ENCODE peak calls at places on chromosomes 13 and 19, in ten cellular contexts. G is CD14-positive monocyte, B is adrenal gland, W is heart left ventricle, Q is suprapubic skin, T is neural progenitor cell, O is tibial artery, I is A549, L is psoas muscle, P is right lobe of liver. R is an unnamed sample.

GRCh38 chr19:10805075-10805757 is 30.8 kb downstream of the TMED1 start:
- DNase-seq in L (no peak), G (peak), W (no peak), I (no peak), B (no peak), O (no peak), T (no peak), Q (no peak), P (no peak), R (no peak)

GRCh38 chr13:98439136-98439828 is 137.6 kb downstream of the STK24 start:
- DNase-seq in P (no peak), O (no peak), I (no peak), G (no peak), T (no peak), L (no peak), Q (no peak), B (no peak), W (no peak), R (no peak)

GRCh38 chr13:51047434-51048165 is 63.5 kb downstream of the C13orf42 start:
- DNase-seq in P (no peak), Q (no peak), G (no peak), B (no peak), L (no peak), O (no peak), T (no peak), I (no peak), W (no peak), R (no peak)

GRCh38 chr13:71240906-71241305 is 626.1 kb downstream of the DACH1 start:
- DNase-seq in O (no peak), W (no peak), Q (no peak), B (no peak), P (no peak), I (no peak), L (no peak), G (no peak), T (peak), R (no peak)

GRCh38 chr13:47484564-47484963 is 516.5 kb downstream of the SUCLA2 start:
- DNase-seq in L (no peak), B (no peak), I (no peak), T (no peak), Q (no peak), O (no peak), P (no peak), G (no peak), W (no peak), R (no peak)

GRCh38 chr19:19562665-19563347 is 24.7 kb downstream of the CILP2 start:
- DNase-seq in G (no peak), O (no peak), I (no peak), T (peak), Q (no peak), B (no peak), L (no peak), W (no peak), P (no peak), R (no peak)

GRCh38 chr13:60282708-60283107 is 114.3 kb upstream of the TDRD3 start:
- DNase-seq in L (no peak), Q (no peak), T (no peak), O (no peak), G (no peak), B (no peak), P (no peak), W (no peak), I (no peak), R (no peak)

GRCh38 chr13:26253787-26254582 is at the start of gene CDK8:
- DNase-seq in I (peak), Q (peak), B (peak), T (peak), L (peak), G (peak), O (peak), W (peak), P (peak), R (peak)

GRCh38 chr13:31452525-31452924 is 252.8 kb downstream of the B3GLCT start:
- DNase-seq in O (no peak), W (no peak), L (no peak), Q (no peak), B (no peak), I (no peak), G (no peak), T (no peak), P (no peak), R (no peak)

GRCh38 chr13:44373601-44374347 is at the start of gene SERP2:
- DNase-seq in T (peak), Q (no peak), B (peak), I (no peak), G (no peak), L (peak), P (no peak), W (peak), O (no peak), R (peak)

GRCh38 chr13:29721766-29722165 is 126.3 kb upstream of the SLC7A1 start:
- DNase-seq in W (no peak), L (no peak), G (no peak), Q (no peak), O (no peak), P (no peak), T (no peak), B (no peak), I (no peak), R (no peak)

GRCh38 chr13:110250258-110250891 is 56.6 kb downstream of the COL4A1 start:
- DNase-seq in T (no peak), Q (peak), B (peak), O (peak), L (peak), W (peak), P (no peak), G (no peak), I (no peak), R (no peak)

GRCh38 chr13:97653741-97654140 is 219.8 kb downstream of the RAP2A start:
- DNase-seq in P (no peak), O (no peak), Q (no peak), W (no peak), G (no peak), B (no peak), T (no peak), I (no peak), L (no peak), R (no peak)

GRCh38 chr19:2253106-2254051 is 2.8 kb downstream of the JSRP1 start:
- DNase-seq in I (no peak), T (peak), G (no peak), O (no peak), Q (no peak), P (no peak), B (no peak), W (no peak), L (no peak), R (no peak)

GRCh38 chr19:47186337-47187022 is 44.5 kb downstream of the BBC3 start:
- DNase-seq in G (peak), W (no peak), O (no peak), B (no peak), P (no peak), Q (no peak), L (no peak), I (no peak), T (no peak), R (no peak)

GRCh38 chr13:111627596-111627995 is 307.2 kb downstream of the TEX29 start:
- DNase-seq in P (no peak), I (no peak), L (no peak), B (no peak), T (no peak), O (no peak), W (no peak), G (no peak), Q (no peak), R (no peak)

GRCh38 chr19:38806371-38806770 is 6.4 kb downstream of the LGALS4 start:
- DNase-seq in G (no peak), O (no peak), B (no peak), L (no peak), T (no peak), P (peak), I (no peak), Q (no peak), W (no peak), R (no peak)

GRCh38 chr19:23547816-23548430 is 139.1 kb downstream of the ZNF675 start:
- DNase-seq in P (no peak), W (no peak), L (no peak), O (no peak), B (no peak), T (no peak), G (no peak), Q (no peak), I (no peak), R (no peak)

GRCh38 chr13:45105895-45106294 is 14.4 kb upstream of the GTF2F2 start:
- DNase-seq in T (no peak), G (no peak), P (no peak), L (no peak), W (no peak), O (no peak), B (no peak), I (no peak), Q (no peak), R (no peak)

GRCh38 chr13:27619711-27620376 is 485 bp downstream of the LNX2 start:
- DNase-seq in G (peak), W (peak), B (peak), T (no peak), Q (peak), I (peak), L (peak), O (peak), P (peak), R (peak)

GRCh38 chr19:3699741-3700241 is 477 bp downstream of the PIP5K1C start:
- DNase-seq in W (no peak), B (no peak), Q (no peak), G (no peak), L (no peak), T (no peak), O (no peak), P (no peak), I (no peak), R (no peak)

GRCh38 chr13:48236528-48237353 is 3.7 kb downstream of the ITM2B start:
- DNase-seq in Q (no peak), L (no peak), P (no peak), B (no peak), G (peak), W (no peak), O (no peak), I (no peak), T (no peak), R (no peak)

GRCh38 chr19:843836-844299 is 3.1 kb downstream of the PRTN3 start:
- DNase-seq in I (no peak), B (no peak), G (no peak), T (peak), P (no peak), L (no peak), Q (peak), W (no peak), O (no peak), R (no peak)

GRCh38 chr13:33512880-33513554 is 227.5 kb upstream of the STARD13 start:
- DNase-seq in I (no peak), W (no peak), P (no peak), T (no peak), Q (no peak), B (no peak), O (no peak), L (no peak), G (no peak), R (no peak)

GRCh38 chr13:33520480-33520839 is 234.9 kb upstream of the STARD13 start:
- DNase-seq in O (no peak), I (no peak), B (no peak), T (no peak), W (no peak), Q (no peak), P (no peak), L (no peak), G (no peak), R (no peak)

GRCh38 chr13:33514362-33514761 is 228.8 kb upstream of the STARD13 start:
- DNase-seq in T (peak), L (no peak), I (no peak), B (no peak), O (no peak), P (no peak), G (no peak), W (no peak), Q (no peak), R (no peak)

GRCh38 chr13:33519561-33520479 is 234.3 kb upstream of the STARD13 start:
- DNase-seq in P (no peak), W (no peak), I (no peak), T (no peak), L (no peak), B (no peak), O (no peak), Q (no peak), G (no peak), R (no peak)

GRCh38 chr13:33518442-33518841 is 232.9 kb upstream of the STARD13 start:
- DNase-seq in O (no peak), B (no peak), T (no peak), W (no peak), G (no peak), L (no peak), I (no peak), P (no peak), Q (no peak), R (no peak)
- TF ChIP-seq CTCF in O (no peak), B (no peak), T (no peak), W (no peak), G (no peak), L (no peak), I (no peak), P (no peak), Q (no peak), R (no peak)

GRCh38 chr13:67557642-67558241 is 327.6 kb upstream of the PCDH9 start:
- DNase-seq in W (no peak), T (no peak), B (no peak), Q (no peak), P (no peak), O (no peak), L (no peak), G (no peak), I (no peak), R (no peak)

GRCh38 chr13:67554296-67554695 is 324.2 kb upstream of the PCDH9 start:
- DNase-seq in L (no peak), I (no peak), B (no peak), G (no peak), T (no peak), O (no peak), Q (no peak), W (no peak), P (no peak), R (no peak)

GRCh38 chr13:67554746-67555452 is 324.8 kb upstream of the PCDH9 start:
- DNase-seq in W (no peak), P (no peak), B (no peak), O (no peak), Q (no peak), T (no peak), G (no peak), L (no peak), I (no peak), R (no peak)

DNA sequence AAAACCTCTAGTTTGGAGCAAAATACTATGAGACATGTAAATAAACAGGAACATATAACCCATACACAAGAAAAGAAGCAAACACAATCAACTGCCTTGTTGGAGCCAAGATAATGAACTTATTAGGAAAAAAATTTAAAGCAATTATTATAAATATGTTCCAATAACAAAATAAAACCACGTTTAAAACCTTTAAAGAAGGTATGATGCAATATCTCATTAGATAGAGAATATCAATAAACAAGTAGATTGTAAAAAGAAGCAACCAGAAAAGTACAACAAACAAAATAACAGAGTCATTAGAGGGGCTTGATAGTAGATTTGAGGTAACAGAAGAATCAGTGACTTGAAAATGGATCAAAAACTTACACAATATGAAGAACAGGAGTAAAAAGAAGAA is 327.0 kb upstream of the PCDH9 start:
- DNase-seq in G (no peak), O (no peak), L (no peak), Q (no peak), B (no peak), I (no peak), P (no peak), T (no peak), W (no peak), R (no peak)
- TF ChIP-seq CTCF in G (no peak), O (no peak), L (no peak), Q (no peak), B (no peak), I (no peak), P (no peak), T (no peak), W (no peak), R (no peak)

GRCh38 chr19:12938536-12939291 is at the start of gene CALR:
- DNase-seq in T (peak), W (no peak), I (no peak), O (peak), B (no peak), L (peak), P (no peak), Q (no peak), G (no peak), R (no peak)
- TF ChIP-seq CTCF in T (peak), W (no peak), I (no peak), O (peak), B (peak), L (peak), P (no peak), Q (no peak), G (no peak), R (no peak)

DNA sequence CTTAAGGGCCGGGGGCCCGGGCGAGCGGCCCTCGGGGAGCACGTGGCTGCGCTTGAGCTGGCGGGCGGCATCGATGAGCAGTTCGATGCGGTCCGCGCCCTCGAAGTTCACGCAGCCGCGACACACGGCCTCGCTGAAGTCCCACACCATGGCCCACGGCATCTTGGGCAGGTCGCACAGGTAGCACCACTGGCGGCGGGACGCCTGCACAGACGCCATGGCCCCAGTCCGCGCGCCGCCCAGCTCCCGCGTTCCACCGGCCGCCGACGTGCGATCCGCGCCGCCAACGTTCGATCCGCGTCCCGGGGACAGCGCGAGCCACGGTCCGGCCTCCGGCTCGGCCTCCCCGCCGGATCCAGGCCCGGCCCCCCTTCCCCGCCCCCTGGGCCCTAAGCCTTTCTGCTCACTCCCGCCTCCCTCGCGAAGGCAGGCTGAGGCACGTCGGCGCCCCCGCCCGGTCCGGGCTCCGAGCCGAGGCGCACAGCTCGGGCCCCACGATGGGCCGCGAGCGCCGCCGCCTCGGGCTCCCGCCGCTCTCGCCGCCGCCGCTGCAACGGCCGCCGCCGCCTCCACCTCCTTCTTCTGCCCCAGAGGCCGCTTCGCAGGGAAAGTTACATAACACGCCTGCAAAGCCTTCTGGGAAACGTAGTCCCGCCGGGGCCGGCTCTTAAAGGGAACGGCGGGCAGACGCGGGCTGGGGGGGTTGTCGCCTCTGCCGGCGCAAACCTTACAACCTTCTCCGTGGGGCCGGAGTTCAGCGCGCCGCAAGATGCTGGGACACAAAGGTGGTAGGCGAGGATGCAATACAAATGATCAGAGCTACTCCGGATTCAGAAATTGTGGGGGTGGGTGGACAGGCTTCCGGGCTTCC is at the start of gene IRF2BP1:
- DNase-seq in G (peak), L (peak), T (peak), W (peak), I (peak), Q (peak), B (peak), P (peak), O (peak), R (peak)
- TF ChIP-seq CTCF in G (peak), L (no peak), T (peak), W (no peak), I (no peak), Q (no peak), B (no peak), P (peak), O (peak), R (no peak)

DNA sequence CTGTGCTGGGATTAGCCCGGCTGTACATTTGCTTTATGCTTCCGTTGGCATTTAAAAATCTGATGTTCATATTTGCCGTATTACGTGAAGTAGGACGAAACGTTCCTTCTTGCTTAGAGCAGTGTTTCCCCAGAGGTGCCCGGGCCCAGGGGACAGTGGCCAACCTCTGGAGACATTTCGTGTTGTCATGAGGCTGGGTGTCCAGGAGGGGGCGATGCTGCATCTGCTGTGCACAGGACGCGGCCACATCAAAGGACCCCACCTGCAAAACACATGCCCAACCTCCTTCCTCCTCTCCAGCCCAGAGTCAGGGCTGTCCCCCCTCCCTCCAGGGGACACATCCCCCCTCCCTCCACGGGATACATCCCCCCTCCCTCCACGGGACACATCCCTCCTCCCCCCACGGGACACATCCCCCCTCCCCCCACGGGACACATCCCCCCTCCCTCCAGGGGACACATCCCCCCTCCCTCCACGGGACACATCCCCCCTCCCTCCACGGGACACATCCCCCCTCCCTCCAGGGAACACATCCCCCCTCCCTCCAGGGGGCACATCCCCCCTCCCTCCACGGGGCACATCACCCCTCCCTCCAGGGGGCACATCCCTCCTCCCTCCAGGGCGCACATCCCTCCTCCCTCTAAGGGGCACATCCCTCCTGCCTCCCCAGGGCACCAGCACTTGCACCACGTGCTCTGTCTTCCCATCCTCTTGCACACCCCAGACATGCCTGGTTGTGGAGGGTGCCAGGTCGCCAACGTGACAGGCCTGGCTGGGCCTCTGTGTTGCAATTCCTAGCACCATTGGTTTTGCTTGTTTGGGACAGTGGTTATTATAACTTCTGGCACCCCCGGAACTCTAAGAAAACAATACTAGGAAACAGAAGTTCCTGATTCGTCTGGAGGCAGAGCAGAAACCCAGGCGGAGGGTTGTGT is 46.7 kb downstream of the GAS6 start:
- DNase-seq in O (peak), Q (peak), B (peak), W (peak), I (peak), T (peak), P (peak), L (peak), G (peak), R (peak)
- TF ChIP-seq CTCF in O (peak), Q (peak), B (peak), W (peak), I (peak), T (peak), P (peak), L (peak), G (peak), R (peak)

R was measured in endothelial cell.